ENCODE peak calls at places on chromosomes 12 and 14, in four cellular contexts. K, N, P and F are unnamed samples.

GRCh38 chr14:52071675-52072074 is 2.8 kb upstream of the NID2 start:
- DNase-seq in N (no peak), K (no peak), P (no peak), F (no peak)

GRCh38 chr14:39491134-39491541 is 58.9 kb upstream of the FBXO33 start:
- DNase-seq in N (peak), P (peak), K (no peak), F (peak)

GRCh38 chr12:14238224-14238792 is 127.2 kb upstream of the ATF7IP start:
- DNase-seq in K (no peak), N (no peak), P (no peak), F (no peak)

GRCh38 chr12:61652265-61652664 is 607.9 kb upstream of the USP15 start:
- DNase-seq in N (no peak), P (no peak), K (no peak), F (no peak)

GRCh38 chr14:92596328-92596943 is 82.9 kb downstream of the RIN3 start:
- DNase-seq in P (no peak), N (no peak), K (no peak), F (no peak)

GRCh38 chr12:30610718-30611117 is 85.0 kb downstream of the IPO8 start:
- DNase-seq in P (no peak), N (no peak), K (no peak), F (no peak)

GRCh38 chr12:79360269-79360668 is 330.5 kb downstream of the PAWR start:
- DNase-seq in P (no peak), K (no peak), N (no peak), F (no peak)

GRCh38 chr12:19084547-19084946 is 45.0 kb upstream of the PLEKHA5 start:
- DNase-seq in P (no peak), N (no peak), K (no peak), F (no peak)

GRCh38 chr14:67881225-67881624 is 61.6 kb downstream of the RAD51B start:
- DNase-seq in P (no peak), N (no peak), K (no peak), F (no peak)

GRCh38 chr12:57111046-57111698 is at the start of gene STAT6:
- DNase-seq in N (no peak), K (no peak), P (peak), F (peak)

GRCh38 chr12:12470751-12471300 is 91.8 kb downstream of the DUSP16 start:
- DNase-seq in N (no peak), P (no peak), K (no peak), F (no peak)

GRCh38 chr14:104734051-104734587 is 10.1 kb downstream of the ADSS1 start:
- DNase-seq in N (no peak), K (no peak), P (no peak), F (no peak)

GRCh38 chr14:65880507-65880906 is 468.0 kb downstream of the FUT8 start:
- DNase-seq in N (no peak), P (no peak), K (no peak), F (no peak)

GRCh38 chr14:100147181-100147631 is 12.2 kb downstream of the DEGS2 start:
- DNase-seq in K (no peak), P (no peak), N (no peak), F (no peak)

GRCh38 chr14:99282261-99283050 is 10.5 kb upstream of the BCL11B start:
- DNase-seq in K (no peak), P (no peak), N (no peak), F (no peak)

GRCh38 chr12:15664491-15664890 is 124.7 kb downstream of the EPS8 start:
- DNase-seq in K (no peak), N (no peak), P (no peak), F (no peak)

GRCh38 chr12:131872154-131873046 is 22.0 kb upstream of the ULK1 start:
- DNase-seq in P (peak), K (no peak), N (peak), F (no peak)

GRCh38 chr12:52632656-52633055 is 14.3 kb upstream of the KRT73 start:
- DNase-seq in N (no peak), K (no peak), P (no peak), F (no peak)

GRCh38 chr12:31460024-31460423 is 130.9 kb downstream of the DENND5B start:
- DNase-seq in P (no peak), N (no peak), K (no peak), F (no peak)

GRCh38 chr14:33118653-33119052 is 180.0 kb downstream of the NPAS3 start:
- DNase-seq in K (no peak), N (no peak), P (no peak), F (no peak)

GRCh38 chr12:52975820-52976573 is 27.1 kb downstream of the KRT18 start:
- DNase-seq in P (no peak), N (peak), K (no peak), F (no peak)

GRCh38 chr14:105894125-105894977 is 368.0 kb downstream of the TMEM121 start:
- DNase-seq in K (no peak), N (no peak), P (no peak), F (no peak)

GRCh38 chr14:53715390-53715730 is 241.3 kb downstream of the BMP4 start:
- DNase-seq in P (no peak), N (peak), K (no peak), F (no peak)

GRCh38 chr12:125091401-125091800 is 26.2 kb downstream of the AACS start:
- DNase-seq in K (no peak), N (no peak), P (no peak), F (no peak)

GRCh38 chr14:59454131-59454530 is 11.0 kb downstream of the GPR135 start:
- DNase-seq in K (no peak), P (no peak), N (no peak), F (no peak)

GRCh38 chr12:127780881-127781280 is 486.1 kb upstream of the TMEM132C start:
- DNase-seq in P (no peak), K (no peak), N (no peak), F (no peak)

GRCh38 chr14:63726499-63726898 is 1.4 kb downstream of the SGPP1 start:
- DNase-seq in K (no peak), N (no peak), P (no peak), F (no peak)

GRCh38 chr12:101230547-101230946 is 20.5 kb upstream of the SLC5A8 start:
- DNase-seq in K (no peak), P (no peak), N (no peak), F (no peak)

GRCh38 chr12:92543872-92544271 is 158.9 kb upstream of the PLEKHG7 start:
- DNase-seq in P (no peak), N (no peak), K (no peak), F (no peak)

GRCh38 chr12:58967551-58967950 is 47.2 kb upstream of the LRIG3 start:
- DNase-seq in N (no peak), K (no peak), P (no peak), F (no peak)

GRCh38 chr12:114274131-114274530 is 131.8 kb downstream of the TBX5 start:
- DNase-seq in K (no peak), N (no peak), P (no peak), F (no peak)

GRCh38 chr14:50920482-50921225 is 23.6 kb downstream of the PYGL start:
- DNase-seq in K (no peak), P (no peak), N (no peak), F (no peak)

GRCh38 chr14:103404032-103404918 is 19.1 kb downstream of the MARK3 start:
- DNase-seq in K (no peak), N (no peak), P (no peak), F (no peak)

GRCh38 chr12:49662998-49663843 is 39.9 kb downstream of the PRPF40B start:
- DNase-seq in P (no peak), N (no peak), K (no peak), F (no peak)

GRCh38 chr14:42428996-42429395 is 822.3 kb downstream of the LRFN5 start:
- DNase-seq in N (no peak), P (no peak), K (no peak), F (no peak)